ENCODE peak calls at places on chromosomes 13 and 19, in nine cellular contexts. O, V, C, I, N, P, T, R and K are unnamed samples.

GRCh38 chr13:51807041-51807440 is 3.1 kb upstream of the DHRS12 start:
- DNase-seq in R (no peak), V (no peak), N (no peak), C (no peak), T (no peak), P (no peak), I (no peak), O (no peak), K (no peak)

GRCh38 chr13:67099494-67099893 is 130.6 kb downstream of the PCDH9 start:
- DNase-seq in R (no peak), C (no peak), P (no peak), N (no peak), I (no peak), T (no peak), O (no peak), V (no peak), K (no peak)

GRCh38 chr19:50909240-50910070 is 1.7 kb downstream of the KLK4 start:
- DNase-seq in P (no peak), N (peak), R (peak), V (no peak), T (peak), I (peak), O (no peak), C (peak), K (peak)

GRCh38 chr13:37011002-37011401 is 10.4 kb downstream of the EXOSC8 start:
- DNase-seq in P (no peak), T (no peak), I (no peak), V (peak), N (no peak), R (no peak), O (no peak), C (no peak), K (no peak)

GRCh38 chr13:96900992-96901391 is 93.3 kb downstream of the OXGR1 start:
- DNase-seq in R (no peak), C (no peak), O (no peak), N (no peak), P (no peak), V (no peak), T (no peak), I (no peak), K (no peak)

GRCh38 chr13:27354379-27354778 is 70.0 kb upstream of the GTF3A start:
- DNase-seq in I (no peak), P (peak), V (peak), C (peak), O (no peak), R (peak), N (no peak), T (peak), K (no peak)

GRCh38 chr19:54248016-54248601 is 5.5 kb upstream of the LILRA6 start:
- DNase-seq in C (peak), N (no peak), O (no peak), P (no peak), V (peak), R (peak), T (peak), I (peak), K (no peak)

GRCh38 chr19:50720921-50721291 is 1.3 kb upstream of the SHANK1 start:
- DNase-seq in I (peak), O (no peak), P (no peak), N (no peak), R (no peak), C (no peak), V (peak), T (no peak), K (peak)

GRCh38 chr19:53989600-53990533 is 1.6 kb upstream of the CACNG6 start:
- DNase-seq in N (no peak), I (no peak), P (no peak), C (no peak), R (no peak), T (peak), V (no peak), O (no peak), K (no peak)

GRCh38 chr19:55257461-55258411 is 1.1 kb downstream of the PPP6R1 start:
- DNase-seq in V (peak), R (peak), T (peak), N (no peak), C (peak), O (no peak), I (peak), P (no peak), K (no peak)

GRCh38 chr19:45767881-45768643 is 990 bp downstream of the SIX5 start:
- DNase-seq in V (peak), T (peak), O (peak), N (peak), P (peak), C (peak), R (peak), I (peak), K (peak)

GRCh38 chr13:24306632-24307031 is 2.7 kb upstream of the C1QTNF9 start:
- DNase-seq in R (peak), C (peak), N (no peak), I (no peak), P (peak), T (peak), V (peak), O (no peak), K (peak)

GRCh38 chr13:83819611-83820010 is 62.7 kb downstream of the SLITRK1 start:
- DNase-seq in V (peak), O (no peak), I (no peak), C (peak), P (peak), T (no peak), N (no peak), R (no peak), K (peak)

GRCh38 chr19:54172764-54173699 is at the start of gene TMC4:
- DNase-seq in P (no peak), N (no peak), V (no peak), T (peak), C (peak), R (no peak), I (no peak), O (no peak), K (peak)

GRCh38 chr13:109630281-109630680 is 156.1 kb downstream of the IRS2 start:
- DNase-seq in T (no peak), O (no peak), N (no peak), R (no peak), V (peak), C (no peak), P (no peak), I (no peak), K (peak)

GRCh38 chr19:10191347-10191746 is 3.4 kb downstream of the DNMT1 start:
- DNase-seq in R (peak), V (peak), I (peak), O (no peak), T (peak), C (peak), N (peak), P (peak), K (no peak)

GRCh38 chr19:50427997-50428425 is 4.7 kb upstream of the MYBPC2 start:
- DNase-seq in I (peak), N (peak), T (peak), O (peak), R (peak), V (peak), C (peak), P (peak), K (peak)

GRCh38 chr13:41652735-41653361 is 195.5 kb downstream of the RGCC start:
- DNase-seq in I (peak), T (peak), P (peak), R (no peak), O (no peak), C (peak), V (peak), N (peak), K (peak)

GRCh38 chr19:46992699-46993535 is 26.7 kb upstream of the NPAS1 start:
- DNase-seq in N (no peak), O (peak), T (no peak), I (peak), V (no peak), P (no peak), R (no peak), C (no peak), K (no peak)

GRCh38 chr13:29196409-29197074 is 376.4 kb downstream of the MTUS2 start:
- DNase-seq in T (no peak), P (no peak), I (no peak), N (no peak), R (no peak), V (no peak), O (no peak), C (no peak), K (no peak)

DNA sequence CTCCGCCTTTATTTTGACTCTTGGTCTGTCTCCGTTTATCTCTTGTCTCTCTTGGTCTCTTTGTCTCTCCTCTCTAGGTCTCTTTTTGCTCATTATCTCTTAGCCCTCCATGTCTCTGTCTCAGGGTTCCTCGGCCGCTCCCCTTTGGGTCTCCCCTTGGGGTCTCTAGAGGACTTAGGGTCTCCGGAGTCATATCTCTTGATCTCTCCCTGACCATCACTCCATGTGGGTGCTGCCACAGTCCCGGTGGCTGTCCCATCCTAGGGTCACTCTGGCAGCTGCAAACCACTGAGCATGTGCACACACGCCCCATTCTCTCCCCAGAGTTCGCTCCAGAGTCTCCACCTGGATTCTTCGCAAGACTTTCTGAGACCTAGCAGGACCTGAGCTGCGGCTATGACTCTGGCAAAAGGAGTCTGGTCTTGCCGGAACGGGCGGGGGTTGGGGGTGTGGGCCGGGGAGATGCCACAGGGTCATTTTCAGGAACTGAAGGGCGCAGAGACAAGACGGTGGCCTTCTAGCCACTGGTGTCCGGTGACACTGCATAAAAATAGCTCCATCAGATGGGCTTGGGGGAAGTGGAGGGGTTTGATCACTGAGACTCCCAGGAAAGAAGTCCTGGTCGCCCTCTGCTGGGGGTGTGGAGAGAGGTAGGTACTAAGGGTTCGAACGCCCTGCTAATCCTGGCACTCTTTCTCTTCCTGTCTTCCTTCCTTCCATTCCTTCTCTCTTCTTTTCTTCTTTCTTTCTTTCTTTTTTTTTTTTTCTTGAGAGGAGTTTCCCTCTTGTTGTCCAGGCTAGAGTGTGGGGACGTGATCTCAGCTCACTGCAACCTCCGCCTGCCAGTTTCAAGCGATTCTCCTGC is 1.2 kb upstream of the KCNA7 start:
- DNase-seq in P (no peak), V (no peak), O (no peak), R (no peak), T (no peak), C (no peak), N (no peak), I (no peak), K (no peak)
- TF ChIP-seq CTCF in P (peak), V (peak), O (peak), R (peak), T (peak), C (peak), N (no peak), I (peak), K (peak)

DNA sequence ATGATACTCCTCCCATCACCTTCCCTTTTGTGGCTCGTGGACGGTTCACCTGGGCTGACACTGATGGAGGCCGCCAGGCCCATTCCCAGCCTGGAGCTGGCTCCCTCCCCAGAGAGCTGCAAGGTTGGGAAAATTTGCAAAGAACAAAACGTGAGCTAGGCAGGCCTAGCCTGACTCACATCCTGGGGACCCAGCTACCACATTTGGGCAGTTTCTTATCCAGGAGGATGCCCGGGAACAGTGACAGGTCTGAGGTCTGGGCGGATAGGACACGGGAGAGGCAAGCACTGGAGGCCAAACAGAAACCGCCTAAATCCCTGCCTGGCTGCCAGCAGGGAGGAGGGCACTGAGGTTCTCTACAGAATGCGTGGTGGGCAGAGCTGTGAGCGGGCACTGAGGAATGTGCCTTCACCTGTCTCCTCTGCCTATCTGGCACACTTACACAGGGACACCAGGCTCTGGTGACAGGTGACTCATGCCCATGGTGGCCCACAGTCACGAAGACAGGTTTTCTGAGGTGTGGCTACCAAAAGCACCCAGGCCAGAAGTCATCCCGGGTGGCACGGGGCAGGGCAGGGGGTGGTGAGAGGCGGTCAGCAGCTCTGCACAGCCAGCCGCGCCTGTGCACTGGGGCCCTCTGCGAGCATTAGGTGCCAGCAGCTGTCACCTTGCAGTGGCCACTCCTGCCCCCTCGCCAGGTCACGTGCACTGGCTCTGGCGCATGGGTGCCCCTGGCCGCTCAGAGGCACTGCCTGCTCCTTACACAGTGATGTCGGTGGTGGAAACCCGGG is 23.2 kb downstream of the SH3GL1 start:
- DNase-seq in I (no peak), P (peak), N (no peak), C (no peak), R (no peak), V (peak), T (no peak), O (no peak), K (peak)
- H3K4me3 ChIP-seq in I (no peak), P (no peak), N (no peak), C (no peak), R (no peak), V (no peak), T (no peak), O (no peak), K (no peak)

GRCh38 chr19:41796362-41796761 is at the start of gene CEACAM3:
- DNase-seq in V (no peak), I (no peak), C (no peak), P (no peak), T (no peak), N (no peak), R (no peak), O (no peak), K (no peak)

GRCh38 chr19:41795031-41795461 is 1.3 kb upstream of the CEACAM3 start:
- DNase-seq in I (peak), N (no peak), T (peak), R (peak), V (peak), O (no peak), C (peak), P (peak), K (peak)

GRCh38 chr19:41792513-41793413 is 3.6 kb upstream of the CEACAM3 start:
- DNase-seq in V (peak), T (peak), P (peak), I (peak), O (peak), C (peak), R (peak), N (no peak), K (peak)

GRCh38 chr19:41793414-41793727 is 3.0 kb upstream of the CEACAM3 start:
- DNase-seq in V (no peak), P (no peak), R (no peak), T (no peak), O (no peak), I (no peak), N (no peak), C (no peak), K (no peak)
- TF ChIP-seq CTCF in V (no peak), P (no peak), R (no peak), T (no peak), O (no peak), I (no peak), N (no peak), C (no peak), K (no peak)

DNA sequence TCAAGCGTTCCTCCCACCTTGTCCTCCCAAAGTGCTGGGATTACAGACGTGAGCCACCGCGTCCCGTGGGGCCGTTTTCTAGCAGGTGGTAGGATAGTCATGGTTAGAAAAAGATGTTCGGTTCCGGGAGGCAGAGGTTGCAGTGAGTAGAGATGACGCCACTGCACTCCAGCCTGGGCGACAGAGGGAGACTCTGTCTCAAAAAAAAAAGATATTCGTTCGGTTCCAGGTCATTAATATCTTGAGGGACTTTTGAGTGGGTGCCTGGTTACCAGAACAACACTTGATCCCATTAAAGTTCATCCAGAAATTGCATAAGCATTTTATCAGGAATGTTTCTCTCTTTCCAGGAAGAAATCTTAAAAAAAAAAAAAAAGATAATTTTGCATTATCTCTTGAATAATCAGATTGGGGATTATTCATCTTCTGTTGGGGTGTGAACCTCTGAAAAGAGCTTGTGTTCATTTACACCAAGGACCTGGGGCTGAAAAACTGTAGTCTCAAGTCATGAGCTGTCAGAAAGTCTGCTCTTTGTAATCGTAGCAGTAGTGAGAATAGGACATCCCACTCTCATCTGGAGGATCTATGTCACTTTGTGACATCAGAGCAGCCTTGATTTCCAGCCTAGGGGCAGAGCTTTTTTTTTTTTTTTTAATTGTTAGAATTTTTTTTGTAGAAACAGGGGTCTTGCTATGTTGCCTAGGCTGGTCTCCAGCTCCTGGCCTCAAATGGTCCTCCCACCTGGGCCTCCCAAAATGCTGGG is 1.0 kb upstream of the ETHE1 start:
- DNase-seq in N (peak), R (no peak), V (no peak), O (no peak), P (no peak), T (no peak), I (peak), C (no peak), K (no peak)
- H3K4me3 ChIP-seq in N (peak), R (no peak), V (no peak), O (peak), P (no peak), T (no peak), I (no peak), C (peak), K (no peak)

GRCh38 chr19:11798391-11799296 is at the start of gene ZNF491:
- DNase-seq in I (peak), O (peak), T (peak), P (peak), V (peak), R (peak), C (peak), N (peak), K (peak)
- TF ChIP-seq CTCF in I (no peak), O (peak), T (peak), P (peak), V (peak), R (peak), C (peak), N (peak), K (peak)